ENCODE peak calls at places on chromosomes 3 and 15, in four cellular contexts. A is fibroblast of lung, O is HCT116, V is hepatocyte. Y is an unnamed sample.

GRCh38 chr15:62624541-62625399 is 417.8 kb upstream of the TPM1 start:
- DNase-seq in A (peak; percentile 46), O (no peak), V (no peak), Y (no peak)

GRCh38 chr3:17166369-17166768 is 281.6 kb downstream of the PLCL2 start:
- DNase-seq in A (no peak), O (no peak), V (no peak), Y (no peak)

GRCh38 chr15:65305776-65306175 is 1.3 kb downstream of the RNU5B-1 start:
- DNase-seq in A (no peak), O (no peak), V (no peak), Y (no peak)

GRCh38 chr15:86021281-86022264 is 58.1 kb upstream of the AGBL1 start:
- DNase-seq in A (no peak), O (no peak), V (peak; percentile 40), Y (peak; percentile 78)

GRCh38 chr15:99324082-99324620 is 72.9 kb downstream of the LRRC28 start:
- DNase-seq in A (peak; percentile 86), O (peak; percentile 76), V (no peak), Y (peak; percentile 84)

GRCh38 chr3:43379343-43379742 is 93.0 kb downstream of the SNRK start:
- DNase-seq in A (peak; percentile 82), O (no peak), V (no peak), Y (no peak)

GRCh38 chr3:142828703-142829304 is 60.1 kb downstream of the PCOLCE2 start:
- DNase-seq in A (peak; percentile 75), O (peak; percentile 68), V (peak; percentile 91), Y (peak; percentile 57)

GRCh38 chr15:71508081-71508682 is 302.2 kb upstream of the NR2E3 start:
- DNase-seq in A (no peak), O (no peak), V (no peak), Y (peak; percentile 41)

GRCh38 chr15:70833897-70834765 is 19.8 kb downstream of the LARP6 start:
- DNase-seq in A (peak; percentile 88), O (peak; percentile 33), V (peak; percentile 65), Y (peak; percentile 93)

GRCh38 chr15:77568014-77568959 is 64.4 kb downstream of the LINGO1 start:
- DNase-seq in A (no peak), O (no peak), V (no peak), Y (no peak)

GRCh38 chr15:101618056-101618455 is 34.1 kb downstream of the TM2D3 start:
- DNase-seq in A (no peak), O (no peak), V (no peak), Y (no peak)

GRCh38 chr15:80849308-80849707 is 70.1 kb downstream of the CEMIP start:
- DNase-seq in A (peak; percentile 76), O (no peak), V (no peak), Y (peak; percentile 76)

DNA sequence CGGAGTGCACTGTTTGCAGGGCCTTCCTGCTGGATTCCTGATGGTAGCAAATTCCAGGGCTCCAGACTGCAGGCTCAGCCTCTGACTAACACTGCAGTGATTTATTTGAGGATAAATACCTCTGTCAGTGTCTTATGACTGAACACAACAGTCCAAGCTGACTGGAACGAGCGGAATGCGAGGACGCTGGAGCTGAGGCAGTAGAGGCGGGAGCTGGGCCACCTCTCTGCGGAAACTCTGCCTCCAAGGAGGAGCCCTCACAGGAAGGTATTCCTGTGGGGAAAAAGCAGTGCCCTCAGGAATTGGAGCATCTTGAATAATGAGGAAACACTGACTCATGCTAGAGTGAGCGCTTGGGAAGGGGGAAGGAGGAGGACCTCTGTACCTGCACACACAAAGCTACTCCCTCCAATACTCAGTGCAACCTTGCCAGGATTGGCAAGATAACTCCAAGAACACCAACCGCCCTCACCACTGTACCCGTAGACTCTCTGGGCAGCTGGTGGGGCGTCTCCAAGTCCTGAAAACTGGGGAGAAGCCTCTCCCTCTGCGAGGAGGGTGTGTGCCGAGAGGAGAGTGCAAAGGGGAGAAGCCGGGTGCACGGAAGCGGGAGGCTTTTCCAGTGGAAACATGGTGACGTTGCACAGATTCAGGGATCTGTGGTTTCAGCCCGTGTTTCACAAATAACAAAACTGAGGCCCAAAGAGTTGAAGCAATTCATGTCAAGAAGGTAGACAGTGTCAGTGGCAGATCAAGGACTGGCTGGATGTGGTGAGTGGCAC is 43.0 kb downstream of the VGLL4 start:
- DNase-seq in A (peak; percentile 96), O (peak; percentile 61), V (peak; percentile 94), Y (peak; percentile 75)
- H3K27ac ChIP-seq in A (peak overlapping the region; percentile 97), O (peak overlapping the region; percentile 33), V (peak overlapping the region; percentile 90), Y (peak overlapping the region; percentile 95)

GRCh38 chr3:68009865-68010264 is 355.5 kb upstream of the SUCLG2 start:
- DNase-seq in A (no peak), O (no peak), V (no peak), Y (no peak)

DNA sequence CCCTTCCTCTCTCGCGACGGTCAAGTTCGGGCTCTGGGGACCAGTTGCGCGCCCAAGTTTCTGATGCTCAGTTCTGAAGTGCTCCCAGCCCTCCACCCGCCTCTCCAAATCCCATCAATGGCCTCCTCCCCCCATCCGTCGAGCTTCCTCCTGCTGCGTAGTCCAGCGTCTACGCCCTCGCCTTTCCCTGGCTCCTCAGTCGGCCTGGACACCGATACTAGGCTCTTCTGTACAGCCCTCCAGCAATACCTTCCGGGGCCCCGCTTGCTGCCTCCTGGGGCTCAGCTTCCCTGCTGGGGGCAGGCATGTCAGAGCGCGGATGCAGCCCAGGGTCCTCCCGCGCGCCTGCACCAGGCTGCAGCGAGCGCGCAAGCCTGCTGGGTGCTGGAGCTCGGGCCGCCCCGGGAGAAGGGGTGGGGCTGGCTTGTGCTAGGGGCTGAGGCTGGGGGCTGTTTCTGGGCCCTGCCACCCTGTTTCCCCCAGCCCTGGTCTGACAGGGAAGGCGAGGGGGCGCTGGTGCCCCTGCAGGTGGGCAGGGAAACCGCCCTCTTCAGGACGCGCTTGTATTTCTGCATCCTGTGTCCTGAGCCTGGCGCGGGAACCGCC is 353.3 kb upstream of the SUCLG2 start:
- DNase-seq in A (no peak), O (no peak), V (peak; percentile 32), Y (no peak)
- TF ChIP-seq CTCF in A (no peak), O (no peak), V (peak; percentile 40), Y (no peak)

DNA sequence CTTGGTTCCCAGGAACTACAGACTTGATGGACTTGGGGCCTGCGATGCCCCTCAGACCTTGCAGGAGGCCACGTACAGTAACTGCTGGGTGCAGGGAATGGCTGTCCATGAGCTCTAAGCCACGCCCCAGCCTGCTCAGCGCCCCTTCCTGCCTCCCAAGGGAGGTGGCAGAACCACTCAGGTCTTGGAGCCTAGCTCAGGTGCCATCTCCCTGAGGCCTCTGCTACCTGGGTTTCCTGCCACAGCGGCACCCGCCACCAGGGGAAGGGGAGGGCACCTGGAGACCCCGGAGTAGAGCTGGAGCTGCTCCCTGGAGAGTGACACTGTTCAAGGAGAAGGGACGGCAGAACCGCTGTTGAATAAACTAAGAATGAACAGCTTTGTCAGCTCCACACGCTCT is 77.8 kb upstream of the RPL32 start:
- DNase-seq in A (no peak), O (no peak), V (no peak), Y (no peak)
- H3K27ac ChIP-seq in A (no peak overlapping the region), O (no peak overlapping the region), V (no peak overlapping the region), Y (no peak overlapping the region)

GRCh38 chr3:56022619-56023018 is 445.6 kb downstream of the ERC2 start:
- DNase-seq in A (no peak), O (no peak), V (no peak), Y (no peak)

GRCh38 chr3:56019490-56019889 is 448.8 kb downstream of the ERC2 start:
- DNase-seq in A (no peak), O (no peak), V (no peak), Y (no peak)

GRCh38 chr3:56025316-56025715 is 443.0 kb downstream of the ERC2 start:
- DNase-seq in A (no peak), O (no peak), V (peak; percentile 35), Y (no peak)

DNA sequence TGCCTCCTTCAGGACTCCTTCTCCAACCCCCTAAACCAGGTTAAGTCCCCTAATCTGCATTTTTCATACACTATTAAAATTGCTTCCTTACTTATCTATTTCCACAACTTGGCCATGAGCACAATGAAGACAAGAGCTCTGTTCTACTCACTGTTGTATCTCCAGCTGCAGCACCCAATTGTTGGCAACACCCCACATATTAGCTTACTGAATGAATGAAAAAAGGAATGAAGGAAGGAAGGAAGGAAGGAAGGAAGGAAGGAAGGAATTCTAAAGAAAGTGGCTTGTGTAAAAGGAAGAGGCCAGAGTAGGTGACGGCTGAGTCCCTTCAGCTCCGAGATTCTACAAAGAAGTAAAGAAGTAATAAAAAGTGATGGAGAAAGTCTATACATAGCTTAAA is 444.7 kb downstream of the ERC2 start:
- DNase-seq in A (no peak), O (no peak), V (no peak), Y (no peak)
- TF ChIP-seq CTCF in A (no peak), O (no peak), V (no peak), Y (no peak)

DNA sequence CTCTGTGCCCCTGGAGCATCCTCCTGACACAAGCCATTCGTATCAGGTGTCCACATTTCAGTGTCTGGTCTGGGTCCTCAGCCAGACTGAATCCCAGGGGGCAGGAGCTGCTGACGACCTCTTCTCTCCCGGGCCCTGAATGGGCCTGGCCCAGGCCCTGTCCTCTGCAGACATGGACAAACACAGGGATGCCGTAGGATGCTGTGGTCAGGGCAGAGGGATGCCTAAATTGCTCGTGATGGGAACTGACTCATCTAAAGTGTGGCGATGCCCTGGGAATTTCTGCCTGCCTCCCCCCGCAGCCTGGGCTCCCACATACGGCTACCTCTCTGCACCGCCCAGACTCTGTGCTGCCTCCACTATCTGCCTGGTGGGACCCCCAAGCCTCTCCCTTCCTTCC is 58.5 kb upstream of the CTSH start:
- DNase-seq in A (no peak), O (no peak), V (no peak), Y (no peak)
- H3K27ac ChIP-seq in A (no peak overlapping the region), O (peak overlapping the region; percentile 79), V (no peak overlapping the region), Y (peak overlapping the region; percentile 57)

GRCh38 chr3:61526307-61526706 is 35.1 kb upstream of the PTPRG start:
- DNase-seq in A (no peak), O (no peak), V (no peak), Y (no peak)

GRCh38 chr3:61532739-61533500 is 28.5 kb upstream of the PTPRG start:
- DNase-seq in A (no peak), O (no peak), V (no peak), Y (no peak)

GRCh38 chr3:61527011-61527410 is 34.4 kb upstream of the PTPRG start:
- DNase-seq in A (no peak), O (no peak), V (no peak), Y (no peak)

GRCh38 chr3:61531528-61531927 is 29.8 kb upstream of the PTPRG start:
- DNase-seq in A (no peak), O (no peak), V (no peak), Y (no peak)

DNA sequence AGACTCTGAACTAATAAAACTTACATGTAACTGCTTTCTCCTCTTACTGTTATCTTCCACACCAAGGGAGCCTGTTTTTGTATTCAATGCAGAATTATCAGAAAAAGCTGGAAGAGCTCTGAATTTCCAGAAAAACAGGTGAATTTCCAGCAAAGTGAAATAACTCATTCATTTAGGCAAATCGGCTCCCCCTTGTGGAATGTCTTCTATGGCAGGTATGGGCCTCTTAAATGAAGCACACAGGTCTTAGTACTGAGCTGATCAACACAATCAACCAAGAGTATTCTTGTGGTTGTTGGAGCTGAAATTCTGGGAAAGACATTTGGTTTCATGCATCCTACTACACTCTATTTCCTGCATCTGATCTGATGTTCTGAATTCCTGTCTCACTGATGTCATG is 31.0 kb upstream of the PTPRG start:
- DNase-seq in A (peak; percentile 58), O (peak; percentile 49), V (peak; percentile 56), Y (peak; percentile 25)
- TF ChIP-seq CTCF in A (peak; percentile 63), O (peak; percentile 67), V (peak; percentile 53), Y (peak; percentile 60)

Y was measured in RWPE1.